ENCODE peak calls at places on chromosome 11, in four cellular contexts. U is stimulated activated CD8-positive, alpha-beta memory T cell treated with anti-CD3 and anti-CD28 coated beads, Interleukin-12 subunit alpha, Interleukin-12 subunit beta, amount 100 ng/mL, for 4 hours; D is lower leg skin; H is NCI-H1092. C is an unnamed sample.

GRCh38 chr11:13962562-13963168 is at the start of gene SPON1:
- DNase-seq in U (peak; percentile 31), D (no peak), H (no peak), C (no peak)

GRCh38 chr11:5737091-5737490 is 843 bp downstream of the OR56B1 start:
- DNase-seq in U (no peak), D (no peak), H (no peak), C (no peak)

GRCh38 chr11:68021167-68021787 is 9.2 kb upstream of the NDUFS8 start:
- DNase-seq in U (no peak), D (no peak), H (no peak), C (no peak)

GRCh38 chr11:72393303-72393702 is 41.0 kb downstream of the CLPB start:
- DNase-seq in U (no peak), D (no peak), H (no peak), C (no peak)

GRCh38 chr11:19370100-19370861 is 129.5 kb upstream of the E2F8 start:
- DNase-seq in U (no peak), D (peak; percentile 88), H (no peak), C (no peak)

GRCh38 chr11:124122123-124122522 is 6.9 kb downstream of the VWA5A start:
- DNase-seq in U (no peak), D (no peak), H (no peak), C (no peak)

GRCh38 chr11:60363542-60364525 is 14.5 kb upstream of the MS4A7 start:
- DNase-seq in U (no peak), D (peak; percentile 55), H (peak; percentile 74), C (peak; percentile 22)

GRCh38 chr11:47052165-47052564 is 115.6 kb downstream of the CSTPP1 start:
- DNase-seq in U (no peak), D (no peak), H (no peak), C (no peak)

GRCh38 chr11:22431074-22431473 is 92.9 kb downstream of the SLC17A6 start:
- DNase-seq in U (no peak), D (no peak), H (peak; percentile 39), C (no peak)

GRCh38 chr11:21908211-21908610 is 284.7 kb upstream of the ANO5 start:
- DNase-seq in U (no peak), D (no peak), H (no peak), C (no peak)

GRCh38 chr11:99418927-99419707 is 398.4 kb downstream of the CNTN5 start:
- DNase-seq in U (no peak), D (no peak), H (no peak), C (no peak)

GRCh38 chr11:79363261-79363660 is 77.6 kb downstream of the TENM4 start:
- DNase-seq in U (no peak), D (no peak), H (no peak), C (no peak)

GRCh38 chr11:116558504-116559252 is 214.1 kb downstream of the BUD13 start:
- DNase-seq in U (no peak), D (no peak), H (no peak), C (no peak)

C was measured in NCI-H1694.